ENCODE peak calls at places on chromosomes 4 and X, in nine cellular contexts. T, S, B, D, U, N, O, R and F are unnamed samples.

GRCh38 chr4:103405415-103405814 is 207.3 kb upstream of the CENPE start:
- DNase-seq in T (no peak), S (no peak), B (no peak), D (no peak), U (no peak), N (no peak), O (no peak), R (no peak), F (no peak)

GRCh38 chr4:184992422-184992821 is 25.9 kb upstream of the HELT start:
- DNase-seq in T (no peak), S (no peak), B (no peak), D (no peak), U (no peak), N (no peak), O (no peak), R (no peak), F (no peak)

GRCh38 chr4:140600408-140600807 is 31.6 kb upstream of the UCP1 start:
- DNase-seq in T (no peak), S (no peak), B (no peak), D (no peak), U (no peak), N (no peak), O (no peak), R (no peak), F (no peak)

GRCh38 chrX:48631376-48632090 is 34.2 kb downstream of the WDR13 start:
- DNase-seq in T (peak), S (peak), B (peak), D (peak), U (peak), N (peak), O (peak), R (peak), F (peak)

GRCh38 chr4:72063726-72064125 is 31.9 kb downstream of the NPFFR2 start:
- DNase-seq in T (no peak), S (no peak), B (no peak), D (no peak), U (no peak), N (no peak), O (no peak), R (no peak), F (no peak)

GRCh38 chrX:122777766-122778165 is 406.3 kb upstream of the GRIA3 start:
- DNase-seq in T (no peak), S (no peak), B (no peak), D (no peak), U (no peak), N (no peak), O (no peak), R (no peak), F (no peak)

GRCh38 chrX:9349572-9350259 is 115.1 kb upstream of the TBL1X start:
- DNase-seq in T (no peak), S (peak), B (no peak), D (no peak), U (no peak), N (peak), O (no peak), R (no peak), F (no peak)

GRCh38 chr4:16914208-16914607 is 15.8 kb upstream of the LDB2 start:
- DNase-seq in T (no peak), S (no peak), B (no peak), D (no peak), U (no peak), N (peak), O (no peak), R (peak), F (no peak)

GRCh38 chr4:160143574-160143973 is 1040.7 kb downstream of the RAPGEF2 start:
- DNase-seq in T (no peak), S (no peak), B (no peak), D (no peak), U (no peak), N (no peak), O (no peak), R (no peak), F (no peak)

GRCh38 chrX:19793471-19793870 is 93.9 kb downstream of the SH3KBP1 start:
- DNase-seq in T (no peak), S (no peak), B (no peak), D (no peak), U (no peak), N (no peak), O (no peak), R (no peak), F (no peak)

GRCh38 chrX:1883772-1884171 is 268.9 kb downstream of the ASMT start:
- DNase-seq in T (no peak), S (no peak), B (no peak), D (no peak), U (no peak), N (no peak), O (no peak), R (no peak), F (no peak)

GRCh38 chr4:57911203-57911602 is 801.0 kb upstream of the IGFBP7 start:
- DNase-seq in T (no peak), S (no peak), B (no peak), D (no peak), U (no peak), N (no peak), O (no peak), R (no peak), F (no peak)

GRCh38 chrX:48466696-48467095 is 3.4 kb downstream of the SLC38A5 start:
- DNase-seq in T (no peak), S (no peak), B (no peak), D (peak), U (no peak), N (peak), O (no peak), R (peak), F (no peak)

GRCh38 chrX:16828126-16828908 is 41.8 kb downstream of the RBBP7 start:
- DNase-seq in T (no peak), S (peak), B (no peak), D (no peak), U (no peak), N (no peak), O (no peak), R (no peak), F (no peak)

GRCh38 chrX:80576815-80577533 is 156.7 kb downstream of the TENT5D start:
- DNase-seq in T (no peak), S (no peak), B (no peak), D (no peak), U (no peak), N (no peak), O (no peak), R (peak), F (no peak)

GRCh38 chr4:6005175-6005574 is 13.1 kb downstream of the C4orf50 start:
- DNase-seq in T (no peak), S (no peak), B (no peak), D (no peak), U (no peak), N (no peak), O (peak), R (peak), F (no peak)

GRCh38 chr4:155582971-155583437 is 83.6 kb upstream of the GUCY1A1 start:
- DNase-seq in T (no peak), S (no peak), B (no peak), D (no peak), U (no peak), N (no peak), O (no peak), R (no peak), F (peak)

GRCh38 chr4:172546782-172547181 is 621.8 kb upstream of the GALNT7 start:
- DNase-seq in T (no peak), S (no peak), B (no peak), D (no peak), U (no peak), N (no peak), O (no peak), R (no peak), F (no peak)

GRCh38 chr4:34720563-34720962 is 1523.8 kb downstream of the ARAP2 start:
- DNase-seq in T (no peak), S (no peak), B (no peak), D (no peak), U (no peak), N (peak), O (no peak), R (no peak), F (peak)
- TF ChIP-seq CTCF in T (peak), S (peak), B (peak), D (no peak), U (no peak), N (peak), O (peak), R (peak), F (peak)

DNA sequence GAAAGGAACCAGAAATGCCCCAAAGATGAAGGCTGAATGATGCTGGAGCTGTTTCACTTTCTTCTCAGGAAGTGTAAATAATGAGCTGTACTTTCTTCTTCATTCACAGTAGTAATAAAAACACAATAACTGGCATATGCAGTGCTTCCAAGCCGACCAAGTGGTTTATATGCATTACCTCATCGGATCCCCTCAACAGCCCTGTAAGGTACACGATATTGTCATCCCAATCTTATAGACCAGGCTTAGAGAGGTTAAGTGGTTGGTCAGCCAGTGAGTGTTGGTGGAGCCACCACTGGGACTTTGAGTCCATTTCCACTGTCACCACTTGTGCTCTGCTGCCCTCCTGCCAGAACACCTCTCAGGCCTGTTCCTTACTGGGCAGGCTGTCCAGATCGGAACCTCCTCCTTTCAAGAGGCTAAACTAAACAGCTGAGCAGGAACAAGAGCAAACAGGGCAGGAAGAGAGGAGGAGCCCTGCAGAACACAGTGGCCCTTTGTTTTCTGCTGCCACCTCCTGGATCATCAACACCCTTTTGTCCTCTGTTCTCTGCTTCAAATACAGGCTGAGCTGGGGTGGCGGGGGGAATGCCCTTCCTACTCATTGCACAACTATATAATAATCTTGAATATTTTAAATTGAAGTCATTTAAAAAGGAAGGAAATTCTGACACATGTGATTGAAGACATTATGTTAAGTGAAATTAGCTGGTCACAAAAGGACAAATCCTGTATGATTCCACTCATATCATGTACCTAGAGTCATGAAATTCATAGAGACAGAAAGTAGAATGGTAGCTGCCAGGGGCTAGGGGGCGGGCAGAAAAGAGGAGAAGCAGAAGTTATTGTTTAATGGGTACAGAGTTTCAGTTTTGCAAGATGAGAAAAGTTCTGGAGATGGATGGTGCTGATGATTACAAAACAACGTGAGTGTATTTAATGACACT is 112.5 kb upstream of the ATP6AP2 start:
- DNase-seq in T (no peak), S (no peak), B (peak), D (peak), U (peak), N (peak), O (no peak), R (peak), F (no peak)
- TF ChIP-seq CTCF in T (no peak), S (peak), B (peak), D (no peak), U (no peak), N (peak), O (peak), R (peak), F (no peak)

GRCh38 chr4:69154021-69154420 is 57.7 kb downstream of the UGT2B7 start:
- DNase-seq in T (no peak), S (no peak), B (no peak), D (no peak), U (no peak), N (no peak), O (no peak), R (no peak), F (no peak)

GRCh38 chr4:69156913-69157312 is 57.6 kb downstream of the UGT2B11 start:
- DNase-seq in T (no peak), S (no peak), B (no peak), D (no peak), U (no peak), N (no peak), O (no peak), R (peak), F (no peak)
- TF ChIP-seq CTCF in T (peak), S (no peak), B (no peak), D (no peak), U (no peak), N (peak), O (no peak), R (peak), F (peak)

GRCh38 chr4:48343035-48343434 is 1.7 kb downstream of the SLAIN2 start:
- DNase-seq in T (no peak), S (no peak), B (no peak), D (no peak), U (no peak), N (no peak), O (no peak), R (no peak), F (no peak)

GRCh38 chr4:48342559-48342878 is 1.2 kb downstream of the SLAIN2 start:
- DNase-seq in T (no peak), S (no peak), B (no peak), D (no peak), U (no peak), N (no peak), O (no peak), R (no peak), F (no peak)

GRCh38 chr4:48340905-48341775 is at the start of gene SLAIN2:
- DNase-seq in T (peak), S (peak), B (peak), D (peak), U (peak), N (peak), O (peak), R (peak), F (peak)

GRCh38 chr4:48343531-48343930 is 2.2 kb downstream of the SLAIN2 start:
- DNase-seq in T (no peak), S (no peak), B (no peak), D (no peak), U (no peak), N (no peak), O (no peak), R (no peak), F (no peak)

GRCh38 chr4:48341776-48342558 is 638 bp downstream of the SLAIN2 start:
- DNase-seq in T (no peak), S (peak), B (peak), D (peak), U (peak), N (peak), O (peak), R (peak), F (no peak)
- TF ChIP-seq CTCF in T (no peak), S (peak), B (no peak), D (no peak), U (no peak), N (no peak), O (no peak), R (no peak), F (no peak)